ENCODE peak calls at places on chromosomes 13 and 19, in seven cellular contexts. One of them, this sample, is unnamed.
A peak's percentile ranks its signal among the peaks of the same experiment; 100 is the strongest.

GRCh38 chr13:88068316-88068715 is 397.1 kb downstream of the SLITRK5 start:
- DNase-seq in heart right ventricle: no peak
- DNase-seq in NB4: no peak
- DNase-seq in aorta: no peak
- DNase-seq in cardiac muscle cell: no peak
- DNase-seq in GM23338: no peak
- DNase-seq in brain microvascular endothelial cell: no peak
- DNase-seq in this sample: no peak

GRCh38 chr13:36421447-36421846 is 10.8 kb upstream of the CCNA1 start:
- DNase-seq in heart right ventricle: no peak
- DNase-seq in NB4: peak; percentile 84
- DNase-seq in aorta: no peak
- DNase-seq in cardiac muscle cell: no peak
- DNase-seq in GM23338: no peak
- DNase-seq in brain microvascular endothelial cell: peak; percentile 40
- DNase-seq in this sample: no peak

GRCh38 chr13:23160241-23161175 is 20.3 kb upstream of the SGCG start:
- DNase-seq in heart right ventricle: no peak
- DNase-seq in NB4: peak; percentile 47
- DNase-seq in aorta: peak; percentile 75
- DNase-seq in cardiac muscle cell: peak; percentile 45
- DNase-seq in GM23338: peak; percentile 63
- DNase-seq in brain microvascular endothelial cell: no peak
- DNase-seq in this sample: no peak

GRCh38 chr13:27258637-27259377 is 7.4 kb downstream of the RPL21 start:
- DNase-seq in heart right ventricle: no peak
- DNase-seq in NB4: no peak
- DNase-seq in aorta: no peak
- DNase-seq in cardiac muscle cell: no peak
- DNase-seq in GM23338: no peak
- DNase-seq in brain microvascular endothelial cell: no peak
- DNase-seq in this sample: no peak

GRCh38 chr13:113121183-113121927 is 1.2 kb upstream of the F10 start:
- DNase-seq in heart right ventricle: no peak
- DNase-seq in NB4: no peak
- DNase-seq in aorta: peak; percentile 56
- DNase-seq in cardiac muscle cell: no peak
- DNase-seq in GM23338: no peak
- DNase-seq in brain microvascular endothelial cell: no peak
- DNase-seq in this sample: no peak

GRCh38 chr13:97853550-97853949 is 99.9 kb upstream of the IPO5 start:
- DNase-seq in heart right ventricle: no peak
- DNase-seq in NB4: no peak
- DNase-seq in aorta: no peak
- DNase-seq in cardiac muscle cell: no peak
- DNase-seq in GM23338: no peak
- DNase-seq in brain microvascular endothelial cell: peak; percentile 35
- DNase-seq in this sample: no peak

GRCh38 chr13:93227906-93228801 is 1.5 kb downstream of the GPC6 start:
- DNase-seq in heart right ventricle: peak; percentile 31
- DNase-seq in NB4: no peak
- DNase-seq in aorta: peak; percentile 88
- DNase-seq in cardiac muscle cell: peak; percentile 92
- DNase-seq in GM23338: peak; percentile 91
- DNase-seq in brain microvascular endothelial cell: peak; percentile 81
- DNase-seq in this sample: peak; percentile 94

GRCh38 chr13:92716749-92717148 is 509.9 kb upstream of the GPC6 start:
- DNase-seq in heart right ventricle: no peak
- DNase-seq in NB4: no peak
- DNase-seq in aorta: no peak
- DNase-seq in cardiac muscle cell: no peak
- DNase-seq in GM23338: peak; percentile 30
- DNase-seq in brain microvascular endothelial cell: peak; percentile 1
- DNase-seq in this sample: no peak

GRCh38 chr19:30128211-30128610 is 186.2 kb downstream of the URI1 start:
- DNase-seq in heart right ventricle: no peak
- DNase-seq in NB4: no peak
- DNase-seq in aorta: no peak
- DNase-seq in cardiac muscle cell: no peak
- DNase-seq in GM23338: no peak
- DNase-seq in brain microvascular endothelial cell: no peak
- DNase-seq in this sample: no peak

GRCh38 chr13:103002279-103002678 is 63.9 kb downstream of the SLC10A2 start:
- DNase-seq in heart right ventricle: no peak
- DNase-seq in NB4: no peak
- DNase-seq in aorta: no peak
- DNase-seq in cardiac muscle cell: peak; percentile 25
- DNase-seq in GM23338: no peak
- DNase-seq in brain microvascular endothelial cell: no peak
- DNase-seq in this sample: no peak

GRCh38 chr13:113411216-113412023 is 41.9 kb downstream of the ADPRHL1 start:
- DNase-seq in heart right ventricle: peak; percentile 75
- DNase-seq in NB4: peak; percentile 84
- DNase-seq in aorta: peak; percentile 91
- DNase-seq in cardiac muscle cell: no peak
- DNase-seq in GM23338: no peak
- DNase-seq in brain microvascular endothelial cell: peak; percentile 92
- DNase-seq in this sample: no peak

GRCh38 chr13:50526771-50527567 is 316.5 kb downstream of the DLEU7 start:
- DNase-seq in heart right ventricle: no peak
- DNase-seq in NB4: no peak
- DNase-seq in aorta: no peak
- DNase-seq in cardiac muscle cell: no peak
- DNase-seq in GM23338: no peak
- DNase-seq in brain microvascular endothelial cell: no peak
- DNase-seq in this sample: no peak

GRCh38 chr13:51645154-51645650 is 60.9 kb downstream of the WDFY2 start:
- DNase-seq in heart right ventricle: no peak
- DNase-seq in NB4: peak; percentile 93
- DNase-seq in aorta: no peak
- DNase-seq in cardiac muscle cell: no peak
- DNase-seq in GM23338: peak; percentile 65
- DNase-seq in brain microvascular endothelial cell: peak; percentile 87
- DNase-seq in this sample: no peak

GRCh38 chr13:83546476-83546875 is 335.8 kb downstream of the SLITRK1 start:
- DNase-seq in heart right ventricle: no peak
- DNase-seq in NB4: no peak
- DNase-seq in aorta: no peak
- DNase-seq in cardiac muscle cell: no peak
- DNase-seq in GM23338: no peak
- DNase-seq in brain microvascular endothelial cell: no peak
- DNase-seq in this sample: no peak

GRCh38 chr19:3608750-3609322 is 2.2 kb upstream of the TBXA2R start:
- DNase-seq in heart right ventricle: peak; percentile 52
- DNase-seq in NB4: peak; percentile 90
- DNase-seq in aorta: peak; percentile 80
- DNase-seq in cardiac muscle cell: no peak
- DNase-seq in GM23338: no peak
- DNase-seq in brain microvascular endothelial cell: peak; percentile 25
- DNase-seq in this sample: no peak

GRCh38 chr19:32475393-32475792 is 69.8 kb downstream of the DPY19L3 start:
- DNase-seq in heart right ventricle: no peak
- DNase-seq in NB4: no peak
- DNase-seq in aorta: no peak
- DNase-seq in cardiac muscle cell: no peak
- DNase-seq in GM23338: no peak
- DNase-seq in brain microvascular endothelial cell: no peak
- DNase-seq in this sample: no peak

GRCh38 chr19:8147579-8147978 is 1.8 kb downstream of the FBN3 start:
- DNase-seq in heart right ventricle: no peak
- DNase-seq in NB4: no peak
- DNase-seq in aorta: no peak
- DNase-seq in cardiac muscle cell: no peak
- DNase-seq in GM23338: no peak
- DNase-seq in brain microvascular endothelial cell: no peak
- DNase-seq in this sample: no peak

GRCh38 chr19:2751438-2751830 is 11.6 kb upstream of the SLC39A3 start:
- DNase-seq in heart right ventricle: no peak
- DNase-seq in NB4: no peak
- DNase-seq in aorta: no peak
- DNase-seq in cardiac muscle cell: no peak
- DNase-seq in GM23338: no peak
- DNase-seq in brain microvascular endothelial cell: no peak
- DNase-seq in this sample: no peak

GRCh38 chr13:31968473-31968872 is 63.1 kb upstream of the FRY start:
- DNase-seq in heart right ventricle: no peak
- DNase-seq in NB4: peak; percentile 63
- DNase-seq in aorta: no peak
- DNase-seq in cardiac muscle cell: no peak
- DNase-seq in GM23338: no peak
- DNase-seq in brain microvascular endothelial cell: peak; percentile 60
- DNase-seq in this sample: no peak

GRCh38 chr19:10553943-10554381 is 10.3 kb downstream of the ATG4D start:
- DNase-seq in heart right ventricle: no peak
- DNase-seq in NB4: peak; percentile 36
- DNase-seq in aorta: no peak
- DNase-seq in cardiac muscle cell: no peak
- DNase-seq in GM23338: no peak
- DNase-seq in brain microvascular endothelial cell: no peak
- DNase-seq in this sample: no peak

GRCh38 chr19:12695997-12696365 is 450 bp downstream of the FBXW9 start:
- DNase-seq in heart right ventricle: no peak
- DNase-seq in NB4: no peak
- DNase-seq in aorta: no peak
- DNase-seq in cardiac muscle cell: no peak
- DNase-seq in GM23338: no peak
- DNase-seq in brain microvascular endothelial cell: no peak
- DNase-seq in this sample: no peak

GRCh38 chr19:38663957-38664502 is 16.6 kb downstream of the ACTN4 start:
- DNase-seq in heart right ventricle: peak; percentile 69
- DNase-seq in NB4: no peak
- DNase-seq in aorta: peak; percentile 88
- DNase-seq in cardiac muscle cell: no peak
- DNase-seq in GM23338: no peak
- DNase-seq in brain microvascular endothelial cell: no peak
- DNase-seq in this sample: no peak
- H3K4me3 ChIP-seq in heart right ventricle: peak overlapping the region; percentile 37
- H3K4me3 ChIP-seq in NB4: no peak overlapping the region
- H3K4me3 ChIP-seq in aorta: no peak overlapping the region
- H3K4me3 ChIP-seq in cardiac muscle cell: no peak overlapping the region
- H3K4me3 ChIP-seq in GM23338: peak overlapping the region; percentile 31
- H3K4me3 ChIP-seq in brain microvascular endothelial cell: no peak overlapping the region
- H3K4me3 ChIP-seq in this sample: no peak overlapping the region

GRCh38 chr19:42466521-42467436 is 24.0 kb upstream of the CXCL17 start:
- DNase-seq in heart right ventricle: no peak
- DNase-seq in NB4: no peak
- DNase-seq in aorta: no peak
- DNase-seq in cardiac muscle cell: no peak
- DNase-seq in GM23338: no peak
- DNase-seq in brain microvascular endothelial cell: no peak
- DNase-seq in this sample: no peak
- H3K4me3 ChIP-seq in heart right ventricle: no peak overlapping the region
- H3K4me3 ChIP-seq in NB4: no peak overlapping the region
- H3K4me3 ChIP-seq in aorta: no peak overlapping the region
- H3K4me3 ChIP-seq in cardiac muscle cell: no peak overlapping the region
- H3K4me3 ChIP-seq in GM23338: no peak overlapping the region
- H3K4me3 ChIP-seq in brain microvascular endothelial cell: no peak overlapping the region
- H3K4me3 ChIP-seq in this sample: no peak overlapping the region

DNA sequence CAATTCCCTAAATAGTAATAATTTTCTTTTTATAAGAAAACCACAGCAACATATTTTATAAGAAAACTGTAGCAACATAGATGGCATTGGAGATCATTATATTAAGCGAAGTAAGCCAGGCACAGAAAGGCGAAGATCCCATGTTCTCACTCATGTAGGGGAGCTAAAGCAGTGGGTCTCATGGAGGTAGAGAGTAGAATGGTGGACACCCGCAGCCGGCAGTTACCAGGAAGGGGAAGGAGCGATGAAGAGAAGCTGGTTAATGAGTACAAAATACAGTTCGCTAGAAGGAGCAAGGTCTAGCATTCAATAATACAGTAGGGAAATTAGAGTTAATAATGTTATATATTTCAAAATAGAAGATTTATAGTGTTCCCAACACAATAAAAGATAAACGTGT is 42.8 kb downstream of the CRYL1 start:
- DNase-seq in heart right ventricle: no peak
- DNase-seq in NB4: no peak
- DNase-seq in aorta: no peak
- DNase-seq in cardiac muscle cell: no peak
- DNase-seq in GM23338: no peak
- DNase-seq in brain microvascular endothelial cell: no peak
- DNase-seq in this sample: no peak
- H3K4me3 ChIP-seq in heart right ventricle: no peak overlapping the region
- H3K4me3 ChIP-seq in NB4: no peak overlapping the region
- H3K4me3 ChIP-seq in aorta: no peak overlapping the region
- H3K4me3 ChIP-seq in cardiac muscle cell: no peak overlapping the region
- H3K4me3 ChIP-seq in GM23338: no peak overlapping the region
- H3K4me3 ChIP-seq in brain microvascular endothelial cell: no peak overlapping the region
- H3K4me3 ChIP-seq in this sample: no peak overlapping the region

GRCh38 chr19:58209577-58209976 is 19.1 kb upstream of the ZNF544 start:
- DNase-seq in heart right ventricle: no peak
- DNase-seq in NB4: no peak
- DNase-seq in aorta: no peak
- DNase-seq in cardiac muscle cell: no peak
- DNase-seq in GM23338: no peak
- DNase-seq in brain microvascular endothelial cell: no peak
- DNase-seq in this sample: no peak

GRCh38 chr19:58217607-58218391 is 10.9 kb upstream of the ZNF544 start:
- DNase-seq in heart right ventricle: no peak
- DNase-seq in NB4: no peak
- DNase-seq in aorta: no peak
- DNase-seq in cardiac muscle cell: no peak
- DNase-seq in GM23338: no peak
- DNase-seq in brain microvascular endothelial cell: no peak
- DNase-seq in this sample: no peak

GRCh38 chr19:58217069-58217481 is 11.6 kb upstream of the ZNF544 start:
- DNase-seq in heart right ventricle: no peak
- DNase-seq in NB4: no peak
- DNase-seq in aorta: no peak
- DNase-seq in cardiac muscle cell: no peak
- DNase-seq in GM23338: peak; percentile 70
- DNase-seq in brain microvascular endothelial cell: no peak
- DNase-seq in this sample: no peak

GRCh38 chr19:58213075-58213369 is 15.7 kb upstream of the ZNF544 start:
- DNase-seq in heart right ventricle: no peak
- DNase-seq in NB4: no peak
- DNase-seq in aorta: no peak
- DNase-seq in cardiac muscle cell: no peak
- DNase-seq in GM23338: no peak
- DNase-seq in brain microvascular endothelial cell: no peak
- DNase-seq in this sample: no peak

DNA sequence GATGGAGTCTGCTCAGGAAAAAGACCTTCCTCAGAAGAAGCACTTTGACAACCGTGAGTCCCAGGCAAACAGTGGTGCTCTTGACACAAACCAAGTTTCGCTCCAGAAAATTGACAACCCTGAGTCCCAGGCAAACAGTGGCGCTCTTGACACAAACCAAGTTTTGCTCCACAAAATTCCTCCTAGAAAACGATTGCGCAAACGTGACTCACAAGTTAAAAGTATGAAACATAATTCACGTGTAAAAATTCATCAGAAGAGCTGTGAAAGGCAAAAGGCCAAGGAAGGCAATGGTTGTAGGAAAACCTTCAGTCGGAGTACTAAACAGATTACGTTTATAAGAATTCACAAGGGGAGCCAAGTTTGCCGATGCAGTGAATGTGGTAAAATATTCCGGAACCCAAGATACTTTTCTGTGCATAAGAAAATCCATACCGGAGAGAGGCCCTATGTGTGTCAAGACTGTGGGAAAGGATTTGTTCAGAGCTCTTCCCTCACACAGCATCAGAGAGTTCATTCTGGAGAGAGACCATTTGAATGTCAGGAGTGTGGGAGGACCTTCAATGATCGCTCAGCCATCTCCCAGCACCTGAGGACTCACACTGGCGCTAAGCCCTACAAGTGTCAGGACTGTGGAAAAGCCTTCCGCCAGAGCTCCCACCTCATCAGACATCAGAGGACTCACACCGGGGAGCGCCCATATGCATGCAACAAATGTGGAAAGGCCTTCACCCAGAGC is 16.2 kb upstream of the ZNF544 start:
- DNase-seq in heart right ventricle: no peak
- DNase-seq in NB4: no peak
- DNase-seq in aorta: no peak
- DNase-seq in cardiac muscle cell: no peak
- DNase-seq in GM23338: no peak
- DNase-seq in brain microvascular endothelial cell: no peak
- DNase-seq in this sample: no peak
- H3K4me3 ChIP-seq in heart right ventricle: no peak overlapping the region
- H3K4me3 ChIP-seq in NB4: no peak overlapping the region
- H3K4me3 ChIP-seq in aorta: no peak overlapping the region
- H3K4me3 ChIP-seq in cardiac muscle cell: no peak overlapping the region
- H3K4me3 ChIP-seq in GM23338: no peak overlapping the region
- H3K4me3 ChIP-seq in brain microvascular endothelial cell: no peak overlapping the region
- H3K4me3 ChIP-seq in this sample: no peak overlapping the region

This sample was measured in HAP-1.